ENCODE peak calls at places on chromosome 6, in four cellular contexts. U, X, T and V are unnamed samples.

GRCh38 chr6:170451762-170452651 is 101.1 kb downstream of the PSMB1 start:
- DNase-seq in X (no peak), U (no peak), T (peak), V (peak)

GRCh38 chr6:117389227-117390057 is 36.3 kb downstream of the ROS1 start:
- DNase-seq in U (no peak), T (no peak), X (peak), V (no peak)

GRCh38 chr6:136137008-136137689 is 113.0 kb downstream of the MTFR2 start:
- DNase-seq in T (no peak), U (no peak), X (peak), V (no peak)

GRCh38 chr6:31557443-31558317 is 10.3 kb downstream of the NFKBIL1 start:
- DNase-seq in X (no peak), U (no peak), T (no peak), V (no peak)

GRCh38 chr6:112931835-112932234 is 584.7 kb downstream of the RFPL4B start:
- DNase-seq in T (no peak), X (peak), U (peak), V (no peak)

GRCh38 chr6:34235605-34236422 is 859 bp upstream of the HMGA1 start:
- DNase-seq in U (peak), X (peak), T (peak), V (no peak)

GRCh38 chr6:45704056-45704790 is 311.4 kb downstream of the CLIC5 start:
- DNase-seq in U (peak), T (no peak), X (no peak), V (no peak)

GRCh38 chr6:13089296-13089994 is 238.9 kb downstream of the TBC1D7 start:
- DNase-seq in X (peak), T (no peak), U (no peak), V (no peak)

GRCh38 chr6:7313505-7314165 is 636 bp upstream of the SSR1 start:
- DNase-seq in X (no peak), U (peak), T (no peak), V (no peak)

GRCh38 chr6:113564401-113565161 is 292.6 kb upstream of the MARCKS start:
- DNase-seq in T (peak), U (peak), X (peak), V (peak)

GRCh38 chr6:142942805-142943227 is 2.2 kb downstream of the HIVEP2 start:
- DNase-seq in U (no peak), T (no peak), X (peak), V (no peak)

GRCh38 chr6:152316024-152316423 is 321.1 kb downstream of the SYNE1 start:
- DNase-seq in T (peak), X (peak), U (no peak), V (no peak)

GRCh38 chr6:158152659-158153058 is 15.4 kb downstream of the SERAC1 start:
- DNase-seq in X (no peak), T (no peak), U (no peak), V (no peak)

GRCh38 chr6:143642403-143642802 is 35.4 kb upstream of the PHACTR2 start:
- DNase-seq in T (no peak), U (peak), X (no peak), V (no peak)

GRCh38 chr6:28399370-28400121 is at the start of gene ZSCAN12:
- DNase-seq in T (peak), U (peak), X (peak), V (peak)

GRCh38 chr6:170101281-170102035 is 189.4 kb downstream of the DLL1 start:
- DNase-seq in U (no peak), T (no peak), X (no peak), V (peak)

GRCh38 chr6:25896252-25896651 is 22.2 kb upstream of the SLC17A3 start:
- DNase-seq in X (no peak), U (no peak), T (no peak), V (no peak)

GRCh38 chr6:163260111-163260895 is 154.2 kb upstream of the QKI start:
- DNase-seq in U (peak), T (peak), X (peak), V (peak)

GRCh38 chr6:134466751-134467525 is 149.0 kb upstream of the SGK1 start:
- DNase-seq in X (no peak), T (no peak), U (no peak), V (no peak)

GRCh38 chr6:41306187-41306854 is 19.8 kb upstream of the TREM1 start:
- DNase-seq in U (peak), T (no peak), X (peak), V (peak)

GRCh38 chr6:41298785-41299498 is 12.5 kb upstream of the TREM1 start:
- DNase-seq in U (no peak), T (no peak), X (no peak), V (no peak)

DNA sequence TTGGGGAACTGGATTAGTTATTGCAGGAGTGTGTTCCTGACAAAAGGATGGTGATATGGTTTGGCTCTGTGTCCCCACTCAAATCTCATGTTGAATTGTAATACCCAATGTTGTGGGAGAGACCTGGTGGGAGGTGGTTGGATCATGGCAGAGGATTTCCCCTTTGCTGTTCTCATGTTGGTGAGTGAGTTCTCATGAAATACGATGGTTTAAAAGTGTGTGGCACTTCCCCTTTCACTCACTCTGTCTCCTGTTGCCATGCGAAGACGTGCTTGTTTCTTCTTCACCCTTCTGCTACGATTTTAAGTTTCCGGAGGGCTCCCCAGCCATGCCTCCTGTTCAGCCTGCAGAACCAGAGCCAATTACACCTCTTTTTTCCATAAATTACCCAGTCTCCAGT is 16.2 kb upstream of the TREM1 start:
- DNase-seq in U (no peak), T (no peak), X (no peak), V (no peak)
- H3K27ac ChIP-seq in U (no peak), T (no peak), X (no peak), V (no peak)

GRCh38 chr6:18076231-18076630 is 46.2 kb downstream of the NHLRC1 start:
- DNase-seq in T (no peak), U (no peak), X (no peak), V (no peak)
- H3K4me3 ChIP-seq in T (no peak), U (no peak), X (no peak), V (no peak)

DNA sequence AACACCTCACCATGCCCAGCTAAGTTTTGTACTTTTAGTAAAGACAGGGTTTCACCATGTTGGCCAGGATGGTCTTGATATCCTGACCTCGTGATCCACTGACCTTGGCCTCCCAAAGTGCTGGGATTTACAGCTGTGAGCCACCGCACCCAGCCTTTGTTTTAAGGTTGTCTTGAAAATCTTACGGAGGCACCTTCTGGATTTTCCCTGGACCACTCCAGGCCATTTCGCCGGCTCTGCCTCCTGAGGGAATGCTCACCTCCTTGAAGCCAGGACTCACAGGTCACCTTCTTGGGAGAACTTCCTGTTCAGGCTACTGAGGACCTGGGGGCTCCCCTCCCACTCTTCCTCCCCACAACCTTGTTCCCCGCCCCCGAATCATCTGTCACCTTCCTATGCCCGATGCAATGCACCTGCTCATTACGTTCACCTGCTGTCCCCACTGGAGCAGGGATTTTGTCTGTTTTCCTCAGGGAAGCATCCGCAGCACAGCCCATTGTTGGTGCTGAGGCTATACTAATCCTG is 19.4 kb upstream of the RAET1L start:
- DNase-seq in X (no peak), T (no peak), U (no peak), V (no peak)
- H3K27ac ChIP-seq in X (no peak), T (no peak), U (no peak), V (no peak)

GRCh38 chr6:36019167-36019566 is 5.3 kb downstream of the SLC26A8 start:
- DNase-seq in X (no peak), U (no peak), T (no peak), V (no peak)

GRCh38 chr6:36024154-36024760 is at the start of gene SLC26A8:
- DNase-seq in X (no peak), U (peak), T (no peak), V (peak)

GRCh38 chr6:36015666-36016065 is 8.8 kb downstream of the SLC26A8 start:
- DNase-seq in T (no peak), X (no peak), U (no peak), V (no peak)

DNA sequence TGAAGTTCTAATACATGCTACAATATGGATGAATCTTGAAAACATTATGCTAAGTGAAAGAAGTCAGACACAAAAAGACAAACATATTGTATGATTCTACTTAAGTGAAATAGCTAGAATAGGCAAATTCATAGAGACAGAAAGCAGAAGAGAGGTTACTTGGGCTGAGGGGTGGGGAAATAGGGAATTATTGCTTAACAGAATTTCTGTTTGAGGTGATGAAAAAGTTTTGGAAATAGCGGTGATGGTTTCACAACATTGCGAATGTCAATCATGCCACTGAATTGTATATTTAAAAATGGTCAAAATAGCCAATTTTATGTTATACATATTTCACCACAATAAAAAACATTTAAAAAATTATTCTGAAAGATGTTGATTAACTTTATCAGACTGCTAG is 6.1 kb downstream of the SLC26A8 start:
- DNase-seq in X (no peak), U (no peak), T (no peak), V (no peak)
- H3K4me3 ChIP-seq in X (no peak), U (no peak), T (no peak), V (no peak)

GRCh38 chr6:43286995-43287716 is 10.9 kb upstream of the SLC22A7 start:
- DNase-seq in X (no peak), U (peak), T (no peak), V (peak)
- H3K27ac ChIP-seq in X (no peak), U (no peak), T (no peak), V (no peak)